ENCODE peak calls at places on chromosomes 5 and 9, in six cellular contexts. One of them, this sample, is unnamed.

GRCh38 chr5:135944967-135945560 is 9.7 kb downstream of the LECT2 start:
- DNase-seq in right lobe of liver: peak; percentile 56
- DNase-seq in cardiac muscle cell: peak; percentile 87
- DNase-seq in CD4-positive, alpha-beta T cell: no peak
- DNase-seq in fibroblast of lung: peak; percentile 78
- DNase-seq in dorsolateral prefrontal cortex: peak; percentile 62
- DNase-seq in this sample: no peak

GRCh38 chr9:37102476-37102875 is 17.9 kb upstream of the ZCCHC7 start:
- DNase-seq in right lobe of liver: no peak
- DNase-seq in cardiac muscle cell: no peak
- DNase-seq in CD4-positive, alpha-beta T cell: no peak
- DNase-seq in fibroblast of lung: no peak
- DNase-seq in dorsolateral prefrontal cortex: no peak
- DNase-seq in this sample: no peak

GRCh38 chr5:51960617-51961115 is 577.4 kb downstream of the ISL1 start:
- DNase-seq in right lobe of liver: no peak
- DNase-seq in cardiac muscle cell: no peak
- DNase-seq in CD4-positive, alpha-beta T cell: no peak
- DNase-seq in fibroblast of lung: no peak
- DNase-seq in dorsolateral prefrontal cortex: no peak
- DNase-seq in this sample: no peak

GRCh38 chr9:89364664-89365531 is 46.6 kb downstream of the SECISBP2 start:
- DNase-seq in right lobe of liver: peak; percentile 43
- DNase-seq in cardiac muscle cell: no peak
- DNase-seq in CD4-positive, alpha-beta T cell: no peak
- DNase-seq in fibroblast of lung: no peak
- DNase-seq in dorsolateral prefrontal cortex: no peak
- DNase-seq in this sample: no peak

GRCh38 chr9:16289639-16290038 is 580.8 kb downstream of the BNC2 start:
- DNase-seq in right lobe of liver: no peak
- DNase-seq in cardiac muscle cell: no peak
- DNase-seq in CD4-positive, alpha-beta T cell: no peak
- DNase-seq in fibroblast of lung: no peak
- DNase-seq in dorsolateral prefrontal cortex: no peak
- DNase-seq in this sample: no peak

GRCh38 chr5:115571441-115571878 is 26.9 kb upstream of the FEM1C start:
- DNase-seq in right lobe of liver: no peak
- DNase-seq in cardiac muscle cell: no peak
- DNase-seq in CD4-positive, alpha-beta T cell: no peak
- DNase-seq in fibroblast of lung: no peak
- DNase-seq in dorsolateral prefrontal cortex: peak; percentile 89
- DNase-seq in this sample: no peak

GRCh38 chr9:529721-530120 is 311.8 kb upstream of the DMRT1 start:
- DNase-seq in right lobe of liver: no peak
- DNase-seq in cardiac muscle cell: no peak
- DNase-seq in CD4-positive, alpha-beta T cell: no peak
- DNase-seq in fibroblast of lung: no peak
- DNase-seq in dorsolateral prefrontal cortex: no peak
- DNase-seq in this sample: no peak

GRCh38 chr9:136831720-136832104 is 10.6 kb upstream of the AJM1 start:
- DNase-seq in right lobe of liver: peak; percentile 45
- DNase-seq in cardiac muscle cell: no peak
- DNase-seq in CD4-positive, alpha-beta T cell: no peak
- DNase-seq in fibroblast of lung: no peak
- DNase-seq in dorsolateral prefrontal cortex: no peak
- DNase-seq in this sample: no peak

GRCh38 chr5:103037673-103038455 is 82.1 kb downstream of the GIN1 start:
- DNase-seq in right lobe of liver: no peak
- DNase-seq in cardiac muscle cell: no peak
- DNase-seq in CD4-positive, alpha-beta T cell: no peak
- DNase-seq in fibroblast of lung: no peak
- DNase-seq in dorsolateral prefrontal cortex: no peak
- DNase-seq in this sample: no peak

GRCh38 chr5:179825655-179826182 is 5.0 kb downstream of the SQSTM1 start:
- DNase-seq in right lobe of liver: no peak
- DNase-seq in cardiac muscle cell: no peak
- DNase-seq in CD4-positive, alpha-beta T cell: no peak
- DNase-seq in fibroblast of lung: no peak
- DNase-seq in dorsolateral prefrontal cortex: no peak
- DNase-seq in this sample: no peak

GRCh38 chr9:75152416-75152815 is 64.1 kb downstream of the OSTF1 start:
- DNase-seq in right lobe of liver: no peak
- DNase-seq in cardiac muscle cell: no peak
- DNase-seq in CD4-positive, alpha-beta T cell: peak; percentile 22
- DNase-seq in fibroblast of lung: no peak
- DNase-seq in dorsolateral prefrontal cortex: no peak
- DNase-seq in this sample: no peak

GRCh38 chr9:135669616-135670285 is 6.6 kb downstream of the LCN9 start:
- DNase-seq in right lobe of liver: peak; percentile 39
- DNase-seq in cardiac muscle cell: no peak
- DNase-seq in CD4-positive, alpha-beta T cell: no peak
- DNase-seq in fibroblast of lung: no peak
- DNase-seq in dorsolateral prefrontal cortex: no peak
- DNase-seq in this sample: no peak

GRCh38 chr9:121997791-121998190 is 95.3 kb downstream of the TTLL11 start:
- DNase-seq in right lobe of liver: no peak
- DNase-seq in cardiac muscle cell: no peak
- DNase-seq in CD4-positive, alpha-beta T cell: no peak
- DNase-seq in fibroblast of lung: peak; percentile 32
- DNase-seq in dorsolateral prefrontal cortex: no peak
- DNase-seq in this sample: no peak

GRCh38 chr5:109192543-109193281 is 217.1 kb downstream of the PJA2 start:
- DNase-seq in right lobe of liver: no peak
- DNase-seq in cardiac muscle cell: no peak
- DNase-seq in CD4-positive, alpha-beta T cell: no peak
- DNase-seq in fibroblast of lung: no peak
- DNase-seq in dorsolateral prefrontal cortex: no peak
- DNase-seq in this sample: no peak

GRCh38 chr5:154528005-154528594 is 50.1 kb upstream of the HAND1 start:
- DNase-seq in right lobe of liver: no peak
- DNase-seq in cardiac muscle cell: no peak
- DNase-seq in CD4-positive, alpha-beta T cell: no peak
- DNase-seq in fibroblast of lung: no peak
- DNase-seq in dorsolateral prefrontal cortex: no peak
- DNase-seq in this sample: no peak

GRCh38 chr5:172768573-172769323 is 2.2 kb downstream of the DUSP1 start:
- DNase-seq in right lobe of liver: peak; percentile 69
- DNase-seq in cardiac muscle cell: no peak
- DNase-seq in CD4-positive, alpha-beta T cell: no peak
- DNase-seq in fibroblast of lung: peak; percentile 66
- DNase-seq in dorsolateral prefrontal cortex: no peak
- DNase-seq in this sample: no peak

GRCh38 chr5:52560366-52560765 is 227.3 kb upstream of the ITGA1 start:
- DNase-seq in right lobe of liver: no peak
- DNase-seq in cardiac muscle cell: peak; percentile 31
- DNase-seq in CD4-positive, alpha-beta T cell: no peak
- DNase-seq in fibroblast of lung: no peak
- DNase-seq in dorsolateral prefrontal cortex: no peak
- DNase-seq in this sample: no peak

GRCh38 chr9:104279535-104280215 is 185.6 kb downstream of the SMC2 start:
- DNase-seq in right lobe of liver: no peak
- DNase-seq in cardiac muscle cell: no peak
- DNase-seq in CD4-positive, alpha-beta T cell: no peak
- DNase-seq in fibroblast of lung: peak; percentile 12
- DNase-seq in dorsolateral prefrontal cortex: no peak
- DNase-seq in this sample: no peak

GRCh38 chr5:35851282-35851681 is 5.4 kb upstream of the IL7R start:
- DNase-seq in right lobe of liver: no peak
- DNase-seq in cardiac muscle cell: no peak
- DNase-seq in CD4-positive, alpha-beta T cell: no peak
- DNase-seq in fibroblast of lung: peak; percentile 46
- DNase-seq in dorsolateral prefrontal cortex: no peak
- DNase-seq in this sample: no peak

DNA sequence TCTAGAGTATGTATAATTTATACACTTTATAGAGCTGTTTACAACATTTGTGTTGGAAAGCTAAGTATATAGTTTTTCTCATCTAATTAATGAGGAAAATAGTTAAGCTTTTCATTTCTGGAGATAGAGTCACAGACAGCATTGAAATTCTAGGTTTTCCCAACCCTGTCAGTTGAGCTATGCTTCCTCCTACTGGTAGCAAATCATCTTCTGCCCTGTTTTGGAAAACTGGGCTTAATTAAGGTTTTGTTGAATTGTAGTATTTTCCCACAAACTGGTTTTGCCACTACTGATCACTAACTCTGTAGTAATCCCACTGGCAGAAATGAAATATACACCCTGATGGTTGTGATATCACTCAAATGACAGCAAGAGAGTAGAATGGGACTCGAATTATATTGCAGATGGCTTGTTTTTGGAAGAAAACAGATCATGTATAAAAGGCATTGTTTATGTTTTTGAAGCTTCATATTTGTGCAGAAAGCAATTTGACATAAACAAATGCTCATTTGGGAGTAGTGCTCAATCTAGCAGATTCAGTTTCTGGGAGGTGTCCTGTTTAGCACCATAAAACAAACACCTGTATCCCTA is 46.6 kb downstream of the CD180 start:
- DNase-seq in right lobe of liver: no peak
- DNase-seq in cardiac muscle cell: no peak
- DNase-seq in CD4-positive, alpha-beta T cell: no peak
- DNase-seq in fibroblast of lung: no peak
- DNase-seq in dorsolateral prefrontal cortex: no peak
- DNase-seq in this sample: no peak
- TF ChIP-seq CTCF in right lobe of liver: peak; percentile 42
- TF ChIP-seq CTCF in cardiac muscle cell: peak; percentile 71
- TF ChIP-seq CTCF in CD4-positive, alpha-beta T cell: no peak
- TF ChIP-seq CTCF in fibroblast of lung: peak; percentile 79
- TF ChIP-seq CTCF in dorsolateral prefrontal cortex: peak; percentile 54
- TF ChIP-seq CTCF in this sample: no peak

GRCh38 chr9:133372144-133372543 is 3.7 kb downstream of the SURF4 start:
- DNase-seq in right lobe of liver: peak; percentile 83
- DNase-seq in cardiac muscle cell: no peak
- DNase-seq in CD4-positive, alpha-beta T cell: no peak
- DNase-seq in fibroblast of lung: no peak
- DNase-seq in dorsolateral prefrontal cortex: no peak
- DNase-seq in this sample: no peak

GRCh38 chr9:133375724-133376654 is at the start of the genes STKLD1 and SURF4:
- DNase-seq in right lobe of liver: peak; percentile 98
- DNase-seq in cardiac muscle cell: peak; percentile 99
- DNase-seq in CD4-positive, alpha-beta T cell: peak; percentile 92
- DNase-seq in fibroblast of lung: peak; percentile 96
- DNase-seq in dorsolateral prefrontal cortex: peak; percentile 94
- DNase-seq in this sample: peak; percentile 99

GRCh38 chr9:133377721-133378216 is 1.6 kb downstream of the STKLD1 start:
- DNase-seq in right lobe of liver: no peak
- DNase-seq in cardiac muscle cell: no peak
- DNase-seq in CD4-positive, alpha-beta T cell: no peak
- DNase-seq in fibroblast of lung: no peak
- DNase-seq in dorsolateral prefrontal cortex: no peak
- DNase-seq in this sample: no peak

GRCh38 chr9:133374612-133375115 is 1.2 kb downstream of the SURF4 start:
- DNase-seq in right lobe of liver: no peak
- DNase-seq in cardiac muscle cell: no peak
- DNase-seq in CD4-positive, alpha-beta T cell: no peak
- DNase-seq in fibroblast of lung: peak; percentile 81
- DNase-seq in dorsolateral prefrontal cortex: no peak
- DNase-seq in this sample: no peak

GRCh38 chr9:133375116-133375723 is 640 bp downstream of the SURF4 start:
- DNase-seq in right lobe of liver: peak; percentile 81
- DNase-seq in cardiac muscle cell: peak; percentile 41
- DNase-seq in CD4-positive, alpha-beta T cell: no peak
- DNase-seq in fibroblast of lung: peak; percentile 39
- DNase-seq in dorsolateral prefrontal cortex: no peak
- DNase-seq in this sample: no peak
- TF ChIP-seq CTCF in right lobe of liver: no peak
- TF ChIP-seq CTCF in cardiac muscle cell: no peak
- TF ChIP-seq CTCF in CD4-positive, alpha-beta T cell: no peak
- TF ChIP-seq CTCF in fibroblast of lung: no peak
- TF ChIP-seq CTCF in dorsolateral prefrontal cortex: no peak
- TF ChIP-seq CTCF in this sample: no peak

DNA sequence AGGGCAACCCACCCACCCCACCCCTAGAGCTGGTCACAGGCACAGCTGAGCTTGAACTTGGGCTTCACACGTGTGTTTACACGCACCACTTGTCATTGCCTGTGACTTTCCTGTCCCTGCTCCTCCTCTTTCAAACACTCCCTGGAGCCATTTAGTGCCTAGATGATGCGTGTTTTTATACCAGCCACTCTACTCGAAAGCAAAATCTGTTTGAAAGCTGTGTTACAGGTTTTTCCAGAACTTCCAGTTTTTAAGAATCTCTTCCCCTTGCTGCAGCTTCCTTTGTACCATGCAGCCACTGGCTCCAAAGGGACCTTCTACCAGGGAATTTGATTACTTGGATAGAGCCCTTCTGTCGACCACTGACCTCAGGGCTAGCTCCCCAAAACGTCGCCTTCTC is 78.8 kb upstream of the SPRY4 start:
- DNase-seq in right lobe of liver: no peak
- DNase-seq in cardiac muscle cell: no peak
- DNase-seq in CD4-positive, alpha-beta T cell: no peak
- DNase-seq in fibroblast of lung: no peak
- DNase-seq in dorsolateral prefrontal cortex: no peak
- DNase-seq in this sample: no peak
- TF ChIP-seq CTCF in right lobe of liver: no peak
- TF ChIP-seq CTCF in cardiac muscle cell: no peak
- TF ChIP-seq CTCF in CD4-positive, alpha-beta T cell: no peak
- TF ChIP-seq CTCF in fibroblast of lung: no peak
- TF ChIP-seq CTCF in dorsolateral prefrontal cortex: no peak
- TF ChIP-seq CTCF in this sample: no peak

GRCh38 chr5:122492675-122493074 is 180.6 kb downstream of the SNCAIP start:
- DNase-seq in right lobe of liver: no peak
- DNase-seq in cardiac muscle cell: no peak
- DNase-seq in CD4-positive, alpha-beta T cell: no peak
- DNase-seq in fibroblast of lung: no peak
- DNase-seq in dorsolateral prefrontal cortex: no peak
- DNase-seq in this sample: no peak
- TF ChIP-seq CTCF in right lobe of liver: peak; percentile 55
- TF ChIP-seq CTCF in cardiac muscle cell: peak; percentile 29
- TF ChIP-seq CTCF in CD4-positive, alpha-beta T cell: no peak
- TF ChIP-seq CTCF in fibroblast of lung: no peak
- TF ChIP-seq CTCF in dorsolateral prefrontal cortex: peak; percentile 16
- TF ChIP-seq CTCF in this sample: no peak

GRCh38 chr9:69674741-69675438 is 2.7 kb upstream of the APBA1 start:
- DNase-seq in right lobe of liver: no peak
- DNase-seq in cardiac muscle cell: no peak
- DNase-seq in CD4-positive, alpha-beta T cell: no peak
- DNase-seq in fibroblast of lung: peak; percentile 94
- DNase-seq in dorsolateral prefrontal cortex: no peak
- DNase-seq in this sample: no peak

GRCh38 chr9:69672828-69673640 is 863 bp upstream of the APBA1 start:
- DNase-seq in right lobe of liver: peak; percentile 87
- DNase-seq in cardiac muscle cell: peak; percentile 92
- DNase-seq in CD4-positive, alpha-beta T cell: peak; percentile 52
- DNase-seq in fibroblast of lung: peak; percentile 87
- DNase-seq in dorsolateral prefrontal cortex: peak; percentile 78
- DNase-seq in this sample: peak; percentile 48

GRCh38 chr9:69675563-69675962 is 3.4 kb upstream of the APBA1 start:
- DNase-seq in right lobe of liver: no peak
- DNase-seq in cardiac muscle cell: no peak
- DNase-seq in CD4-positive, alpha-beta T cell: no peak
- DNase-seq in fibroblast of lung: no peak
- DNase-seq in dorsolateral prefrontal cortex: no peak
- DNase-seq in this sample: no peak

GRCh38 chr9:69671904-69672827 is at the start of gene APBA1:
- DNase-seq in right lobe of liver: peak; percentile 82
- DNase-seq in cardiac muscle cell: peak; percentile 74
- DNase-seq in CD4-positive, alpha-beta T cell: peak; percentile 26
- DNase-seq in fibroblast of lung: peak; percentile 70
- DNase-seq in dorsolateral prefrontal cortex: peak; percentile 66
- DNase-seq in this sample: peak; percentile 19

GRCh38 chr9:69674112-69674511 is 1.9 kb upstream of the APBA1 start:
- DNase-seq in right lobe of liver: no peak
- DNase-seq in cardiac muscle cell: no peak
- DNase-seq in CD4-positive, alpha-beta T cell: no peak
- DNase-seq in fibroblast of lung: peak; percentile 7
- DNase-seq in dorsolateral prefrontal cortex: no peak
- DNase-seq in this sample: no peak
- TF ChIP-seq CTCF in right lobe of liver: no peak
- TF ChIP-seq CTCF in cardiac muscle cell: no peak
- TF ChIP-seq CTCF in CD4-positive, alpha-beta T cell: no peak
- TF ChIP-seq CTCF in fibroblast of lung: no peak
- TF ChIP-seq CTCF in dorsolateral prefrontal cortex: no peak
- TF ChIP-seq CTCF in this sample: no peak